ENCODE peak calls at places on chromosomes 6 and 20, in four cellular contexts. One of them, this sample, is unnamed.

GRCh38 chr6:85394853-85395538 is 54.9 kb upstream of the NT5E start:
- DNase-seq in globus pallidus: peak
- DNase-seq in GDM1: no peak
- DNase-seq in stimulated activated CD4-positive, alpha-beta T cell treated with anti-CD3 and anti-CD28 coated beads, TNF-alpha, amount 100 ng/mL, for 48 hours: no peak
- DNase-seq in this sample: no peak

GRCh38 chr20:5402903-5403531 is 86.3 kb upstream of the PROKR2 start:
- DNase-seq in globus pallidus: no peak
- DNase-seq in GDM1: peak
- DNase-seq in stimulated activated CD4-positive, alpha-beta T cell treated with anti-CD3 and anti-CD28 coated beads, TNF-alpha, amount 100 ng/mL, for 48 hours: peak
- DNase-seq in this sample: peak

GRCh38 chr6:87336367-87336766 is 7.3 kb upstream of the GJB7 start:
- DNase-seq in GDM1: no peak
- DNase-seq in stimulated activated CD4-positive, alpha-beta T cell treated with anti-CD3 and anti-CD28 coated beads, TNF-alpha, amount 100 ng/mL, for 48 hours: no peak
- DNase-seq in globus pallidus: no peak
- DNase-seq in this sample: no peak

GRCh38 chr6:37029249-37029959 is 23.9 kb downstream of the FGD2 start:
- DNase-seq in globus pallidus: peak
- DNase-seq in GDM1: peak
- DNase-seq in stimulated activated CD4-positive, alpha-beta T cell treated with anti-CD3 and anti-CD28 coated beads, TNF-alpha, amount 100 ng/mL, for 48 hours: no peak
- DNase-seq in this sample: peak

GRCh38 chr20:54619181-54619580 is 143.8 kb downstream of the DOK5 start:
- DNase-seq in stimulated activated CD4-positive, alpha-beta T cell treated with anti-CD3 and anti-CD28 coated beads, TNF-alpha, amount 100 ng/mL, for 48 hours: no peak
- DNase-seq in globus pallidus: no peak
- DNase-seq in GDM1: no peak
- DNase-seq in this sample: peak

GRCh38 chr6:18432180-18432579 is 45.0 kb downstream of the RNF144B start:
- DNase-seq in stimulated activated CD4-positive, alpha-beta T cell treated with anti-CD3 and anti-CD28 coated beads, TNF-alpha, amount 100 ng/mL, for 48 hours: no peak
- DNase-seq in GDM1: no peak
- DNase-seq in globus pallidus: no peak
- DNase-seq in this sample: no peak

GRCh38 chr6:131136021-131136847 is 967 bp downstream of the AKAP7 start:
- DNase-seq in GDM1: peak
- DNase-seq in globus pallidus: peak
- DNase-seq in stimulated activated CD4-positive, alpha-beta T cell treated with anti-CD3 and anti-CD28 coated beads, TNF-alpha, amount 100 ng/mL, for 48 hours: no peak
- DNase-seq in this sample: peak

GRCh38 chr6:123316733-123317323 is 319.9 kb downstream of the TRDN start:
- DNase-seq in globus pallidus: peak
- DNase-seq in stimulated activated CD4-positive, alpha-beta T cell treated with anti-CD3 and anti-CD28 coated beads, TNF-alpha, amount 100 ng/mL, for 48 hours: no peak
- DNase-seq in GDM1: no peak
- DNase-seq in this sample: peak

GRCh38 chr20:41140226-41141133 is 3.1 kb downstream of the PLCG1 start:
- DNase-seq in stimulated activated CD4-positive, alpha-beta T cell treated with anti-CD3 and anti-CD28 coated beads, TNF-alpha, amount 100 ng/mL, for 48 hours: no peak
- DNase-seq in globus pallidus: no peak
- DNase-seq in GDM1: no peak
- DNase-seq in this sample: no peak

GRCh38 chr6:168380956-168381605 is 59.9 kb upstream of the SMOC2 start:
- DNase-seq in stimulated activated CD4-positive, alpha-beta T cell treated with anti-CD3 and anti-CD28 coated beads, TNF-alpha, amount 100 ng/mL, for 48 hours: no peak
- DNase-seq in GDM1: no peak
- DNase-seq in globus pallidus: no peak
- DNase-seq in this sample: no peak

GRCh38 chr6:51019785-51020184 is 201.1 kb downstream of the TFAP2B start:
- DNase-seq in globus pallidus: no peak
- DNase-seq in GDM1: no peak
- DNase-seq in stimulated activated CD4-positive, alpha-beta T cell treated with anti-CD3 and anti-CD28 coated beads, TNF-alpha, amount 100 ng/mL, for 48 hours: no peak
- DNase-seq in this sample: no peak

GRCh38 chr6:155022726-155023125 is 27.6 kb downstream of the TIAM2 start:
- DNase-seq in stimulated activated CD4-positive, alpha-beta T cell treated with anti-CD3 and anti-CD28 coated beads, TNF-alpha, amount 100 ng/mL, for 48 hours: no peak
- DNase-seq in globus pallidus: no peak
- DNase-seq in GDM1: no peak
- DNase-seq in this sample: no peak

GRCh38 chr6:10556496-10557391 is 35.6 kb downstream of the GCNT2 start:
- DNase-seq in globus pallidus: no peak
- DNase-seq in stimulated activated CD4-positive, alpha-beta T cell treated with anti-CD3 and anti-CD28 coated beads, TNF-alpha, amount 100 ng/mL, for 48 hours: no peak
- DNase-seq in GDM1: no peak
- DNase-seq in this sample: no peak

GRCh38 chr6:135106611-135107010 is 52.0 kb upstream of the HBS1L start:
- DNase-seq in stimulated activated CD4-positive, alpha-beta T cell treated with anti-CD3 and anti-CD28 coated beads, TNF-alpha, amount 100 ng/mL, for 48 hours: no peak
- DNase-seq in globus pallidus: no peak
- DNase-seq in GDM1: no peak
- DNase-seq in this sample: no peak

GRCh38 chr6:31157543-31158139 is at the start of gene CCHCR1:
- DNase-seq in GDM1: no peak
- DNase-seq in globus pallidus: no peak
- DNase-seq in stimulated activated CD4-positive, alpha-beta T cell treated with anti-CD3 and anti-CD28 coated beads, TNF-alpha, amount 100 ng/mL, for 48 hours: no peak
- DNase-seq in this sample: no peak

GRCh38 chr6:35804996-35805736 is at the start of gene LHFPL5:
- DNase-seq in GDM1: peak
- DNase-seq in stimulated activated CD4-positive, alpha-beta T cell treated with anti-CD3 and anti-CD28 coated beads, TNF-alpha, amount 100 ng/mL, for 48 hours: no peak
- DNase-seq in globus pallidus: no peak
- DNase-seq in this sample: peak

GRCh38 chr6:96939019-96939805 is 14.7 kb downstream of the KLHL32 start:
- DNase-seq in GDM1: no peak
- DNase-seq in globus pallidus: peak
- DNase-seq in stimulated activated CD4-positive, alpha-beta T cell treated with anti-CD3 and anti-CD28 coated beads, TNF-alpha, amount 100 ng/mL, for 48 hours: peak
- DNase-seq in this sample: no peak

GRCh38 chr6:133315811-133316210 is 74.7 kb downstream of the EYA4 start:
- DNase-seq in stimulated activated CD4-positive, alpha-beta T cell treated with anti-CD3 and anti-CD28 coated beads, TNF-alpha, amount 100 ng/mL, for 48 hours: no peak
- DNase-seq in globus pallidus: no peak
- DNase-seq in GDM1: no peak
- DNase-seq in this sample: no peak

GRCh38 chr20:4036351-4036750 is 21.0 kb upstream of the RNF24 start:
- DNase-seq in GDM1: no peak
- DNase-seq in globus pallidus: no peak
- DNase-seq in stimulated activated CD4-positive, alpha-beta T cell treated with anti-CD3 and anti-CD28 coated beads, TNF-alpha, amount 100 ng/mL, for 48 hours: no peak
- DNase-seq in this sample: no peak

GRCh38 chr20:36541227-36542018 is at the start of gene MYL9:
- DNase-seq in stimulated activated CD4-positive, alpha-beta T cell treated with anti-CD3 and anti-CD28 coated beads, TNF-alpha, amount 100 ng/mL, for 48 hours: no peak
- DNase-seq in globus pallidus: no peak
- DNase-seq in GDM1: no peak
- DNase-seq in this sample: peak

GRCh38 chr6:52306972-52307849 is 22.7 kb upstream of the MCM3 start:
- DNase-seq in globus pallidus: no peak
- DNase-seq in stimulated activated CD4-positive, alpha-beta T cell treated with anti-CD3 and anti-CD28 coated beads, TNF-alpha, amount 100 ng/mL, for 48 hours: no peak
- DNase-seq in GDM1: no peak
- DNase-seq in this sample: peak

GRCh38 chr6:106253731-106254130 is 71.8 kb downstream of the ATG5 start:
- DNase-seq in globus pallidus: no peak
- DNase-seq in GDM1: no peak
- DNase-seq in stimulated activated CD4-positive, alpha-beta T cell treated with anti-CD3 and anti-CD28 coated beads, TNF-alpha, amount 100 ng/mL, for 48 hours: no peak
- DNase-seq in this sample: no peak

GRCh38 chr6:34152806-34153565 is 7.1 kb upstream of the GRM4 start:
- DNase-seq in globus pallidus: no peak
- DNase-seq in stimulated activated CD4-positive, alpha-beta T cell treated with anti-CD3 and anti-CD28 coated beads, TNF-alpha, amount 100 ng/mL, for 48 hours: no peak
- DNase-seq in GDM1: no peak
- DNase-seq in this sample: no peak

GRCh38 chr6:72418495-72418894 is 203.4 kb upstream of the KCNQ5 start:
- DNase-seq in globus pallidus: no peak
- DNase-seq in stimulated activated CD4-positive, alpha-beta T cell treated with anti-CD3 and anti-CD28 coated beads, TNF-alpha, amount 100 ng/mL, for 48 hours: no peak
- DNase-seq in GDM1: no peak
- DNase-seq in this sample: peak

GRCh38 chr20:1214838-1215261 is 11.0 kb upstream of the RAD21L1 start:
- DNase-seq in stimulated activated CD4-positive, alpha-beta T cell treated with anti-CD3 and anti-CD28 coated beads, TNF-alpha, amount 100 ng/mL, for 48 hours: no peak
- DNase-seq in GDM1: no peak
- DNase-seq in globus pallidus: no peak
- DNase-seq in this sample: no peak

GRCh38 chr6:7813704-7814103 is 87.8 kb downstream of the BMP6 start:
- DNase-seq in GDM1: no peak
- DNase-seq in stimulated activated CD4-positive, alpha-beta T cell treated with anti-CD3 and anti-CD28 coated beads, TNF-alpha, amount 100 ng/mL, for 48 hours: no peak
- DNase-seq in globus pallidus: no peak
- DNase-seq in this sample: no peak

GRCh38 chr6:3208096-3208774 is 19.2 kb downstream of the TUBB2B start:
- DNase-seq in GDM1: no peak
- DNase-seq in globus pallidus: no peak
- DNase-seq in stimulated activated CD4-positive, alpha-beta T cell treated with anti-CD3 and anti-CD28 coated beads, TNF-alpha, amount 100 ng/mL, for 48 hours: no peak
- DNase-seq in this sample: peak

GRCh38 chr6:30842754-30843610 is 41.3 kb upstream of the DDR1 start:
- DNase-seq in stimulated activated CD4-positive, alpha-beta T cell treated with anti-CD3 and anti-CD28 coated beads, TNF-alpha, amount 100 ng/mL, for 48 hours: no peak
- DNase-seq in GDM1: no peak
- DNase-seq in globus pallidus: no peak
- DNase-seq in this sample: peak

GRCh38 chr6:30196376-30196775 is 16.8 kb downstream of the TRIM26 start:
- DNase-seq in globus pallidus: no peak
- DNase-seq in stimulated activated CD4-positive, alpha-beta T cell treated with anti-CD3 and anti-CD28 coated beads, TNF-alpha, amount 100 ng/mL, for 48 hours: no peak
- DNase-seq in GDM1: no peak
- DNase-seq in this sample: no peak

GRCh38 chr20:56368351-56369134 is 9.8 kb downstream of the FAM210B start:
- DNase-seq in GDM1: no peak
- DNase-seq in stimulated activated CD4-positive, alpha-beta T cell treated with anti-CD3 and anti-CD28 coated beads, TNF-alpha, amount 100 ng/mL, for 48 hours: no peak
- DNase-seq in globus pallidus: peak
- DNase-seq in this sample: no peak

GRCh38 chr6:351011-351866 is 40.3 kb upstream of the IRF4 start:
- DNase-seq in stimulated activated CD4-positive, alpha-beta T cell treated with anti-CD3 and anti-CD28 coated beads, TNF-alpha, amount 100 ng/mL, for 48 hours: no peak
- DNase-seq in GDM1: no peak
- DNase-seq in globus pallidus: no peak
- DNase-seq in this sample: no peak

GRCh38 chr6:46690126-46690525 is 2.4 kb downstream of the TDRD6 start:
- DNase-seq in stimulated activated CD4-positive, alpha-beta T cell treated with anti-CD3 and anti-CD28 coated beads, TNF-alpha, amount 100 ng/mL, for 48 hours: no peak
- DNase-seq in GDM1: no peak
- DNase-seq in globus pallidus: no peak
- DNase-seq in this sample: no peak

GRCh38 chr6:130625825-130626500 is 201.2 kb upstream of the SMLR1 start:
- DNase-seq in stimulated activated CD4-positive, alpha-beta T cell treated with anti-CD3 and anti-CD28 coated beads, TNF-alpha, amount 100 ng/mL, for 48 hours: peak
- DNase-seq in GDM1: no peak
- DNase-seq in globus pallidus: no peak
- DNase-seq in this sample: peak

GRCh38 chr6:108655840-108656650 is 95.3 kb downstream of the FOXO3 start:
- DNase-seq in stimulated activated CD4-positive, alpha-beta T cell treated with anti-CD3 and anti-CD28 coated beads, TNF-alpha, amount 100 ng/mL, for 48 hours: no peak
- DNase-seq in globus pallidus: peak
- DNase-seq in GDM1: no peak
- DNase-seq in this sample: peak

GRCh38 chr6:47203266-47203967 is 106.3 kb downstream of the TNFRSF21 start:
- DNase-seq in globus pallidus: no peak
- DNase-seq in GDM1: no peak
- DNase-seq in stimulated activated CD4-positive, alpha-beta T cell treated with anti-CD3 and anti-CD28 coated beads, TNF-alpha, amount 100 ng/mL, for 48 hours: no peak
- DNase-seq in this sample: no peak

GRCh38 chr6:75368151-75368779 is 83.7 kb upstream of the TMEM30A start:
- DNase-seq in stimulated activated CD4-positive, alpha-beta T cell treated with anti-CD3 and anti-CD28 coated beads, TNF-alpha, amount 100 ng/mL, for 48 hours: no peak
- DNase-seq in globus pallidus: no peak
- DNase-seq in GDM1: no peak
- DNase-seq in this sample: peak